ENCODE peak calls at places on chromosomes 3 and 15, in eight cellular contexts. S is ascending aorta, M is HCT116, K is heart left ventricle, O is RWPE2, U is activated B cell treated with CpG ODN at 0.5 μM for 24 hours, R is endothelial cell, N is choroid plexus epithelial cell. I is an unnamed sample.

GRCh38 chr3:123246846-123247245 is 45.1 kb downstream of the SEC22A start:
- DNase-seq in S (no peak), M (no peak), K (no peak), O (no peak), U (no peak), R (no peak), N (no peak), I (no peak)

GRCh38 chr3:47210863-47211405 is 47.0 kb upstream of the SETD2 start:
- DNase-seq in S (no peak), M (no peak), K (no peak), O (no peak), U (no peak), R (no peak), N (no peak), I (no peak)

GRCh38 chr15:85751731-85752421 is 42.8 kb downstream of the KLHL25 start:
- DNase-seq in S (peak), M (no peak), K (peak), O (peak), U (no peak), R (no peak), N (no peak), I (peak)

GRCh38 chr15:68843425-68844311 is 23.0 kb upstream of the ANP32A start:
- DNase-seq in S (no peak), M (no peak), K (no peak), O (no peak), U (peak), R (peak), N (peak), I (no peak)

GRCh38 chr15:85592148-85592547 is 202.6 kb downstream of the KLHL25 start:
- DNase-seq in S (no peak), M (no peak), K (no peak), O (no peak), U (no peak), R (no peak), N (peak), I (no peak)

GRCh38 chr3:42652611-42653302 is 740 bp upstream of the ZBTB47 start:
- DNase-seq in S (peak), M (peak), K (peak), O (peak), U (no peak), R (no peak), N (peak), I (peak)

GRCh38 chr3:160707187-160707789 is 30.3 kb downstream of the ARL14 start:
- DNase-seq in S (no peak), M (peak), K (no peak), O (no peak), U (no peak), R (peak), N (peak), I (no peak)

GRCh38 chr15:66766282-66767228 is 64.5 kb downstream of the SMAD6 start:
- DNase-seq in S (no peak), M (no peak), K (no peak), O (no peak), U (no peak), R (no peak), N (peak), I (no peak)

GRCh38 chr3:177751770-177752169 is 554.5 kb upstream of the TBL1XR1 start:
- DNase-seq in S (no peak), M (no peak), K (peak), O (no peak), U (no peak), R (no peak), N (no peak), I (no peak)

DNA sequence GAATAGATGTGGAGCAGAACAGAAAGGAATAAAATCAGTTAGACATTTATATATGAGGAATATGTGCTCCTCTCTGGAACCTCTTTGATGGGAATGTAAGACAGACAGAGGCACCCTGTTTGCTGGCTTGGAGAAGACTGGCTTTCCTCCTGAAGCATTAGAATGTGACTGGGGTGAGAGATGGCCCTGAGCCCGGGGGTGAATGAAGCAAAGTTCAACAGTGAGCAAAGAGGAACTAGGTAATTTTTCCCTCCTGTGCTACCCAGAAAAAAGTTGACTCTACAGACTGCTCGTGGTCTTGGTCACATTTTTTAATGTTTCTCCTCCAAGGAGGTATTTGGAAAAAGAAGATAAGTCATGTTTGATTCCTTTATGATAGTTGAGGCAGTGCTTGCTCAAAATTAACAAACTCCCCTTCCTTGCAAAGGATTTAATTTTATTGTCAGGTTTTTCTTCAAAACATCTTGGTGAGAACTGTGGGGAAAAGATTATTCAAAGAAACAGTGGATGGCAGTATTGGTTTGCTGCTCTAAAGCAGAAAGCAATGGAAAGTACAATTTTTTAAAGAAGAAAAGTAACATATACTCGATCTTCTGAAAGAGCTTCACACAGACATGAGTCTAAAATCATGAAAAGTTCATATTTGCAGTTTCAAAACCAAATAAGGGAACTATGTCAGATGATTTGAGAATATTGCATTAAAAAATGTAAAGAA is 370.4 kb upstream of the CDIN1 start:
- DNase-seq in S (no peak), M (no peak), K (no peak), O (no peak), U (no peak), R (no peak), N (peak), I (no peak)
- TF ChIP-seq CTCF in S (peak), M (peak), K (no peak), O (peak), U (no peak), R (no peak), N (no peak), I (no peak)

DNA sequence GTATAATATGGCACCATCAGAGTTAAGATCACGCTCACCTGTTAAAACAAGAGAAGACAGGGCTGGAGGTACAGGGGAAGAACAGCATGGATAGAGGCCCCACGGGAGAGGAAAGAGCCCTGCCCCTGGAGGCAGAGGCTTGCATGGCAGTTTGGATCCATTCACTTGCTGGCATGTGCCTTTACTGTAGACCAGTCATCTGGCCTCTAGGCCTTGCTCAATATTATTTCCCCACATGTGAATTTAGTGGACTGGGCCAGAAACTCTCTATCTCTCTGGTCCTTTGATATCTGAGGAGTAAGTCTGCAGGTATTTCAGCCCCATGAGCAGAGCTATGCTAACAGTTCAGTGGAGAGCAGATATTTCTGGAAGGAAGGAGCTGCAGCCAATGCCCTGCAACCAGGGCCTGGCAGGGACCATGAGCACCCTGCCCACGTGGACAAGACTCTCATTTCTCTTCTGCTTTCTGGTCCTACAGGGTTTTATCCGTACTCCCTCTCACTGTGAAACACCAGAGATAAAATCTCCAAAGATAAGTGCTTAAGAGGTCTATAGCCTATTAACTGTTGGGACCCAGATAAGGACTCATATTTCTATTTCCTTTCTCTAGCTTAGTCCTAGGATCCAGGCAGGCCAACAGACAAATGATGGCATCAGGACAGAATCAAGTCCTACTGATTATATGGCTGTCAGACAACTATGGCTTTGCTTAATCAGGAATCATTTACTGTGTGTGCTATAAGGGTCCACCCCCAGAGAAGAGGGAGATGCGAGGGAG is 65.0 kb downstream of the CLDN11 start:
- DNase-seq in S (no peak), M (no peak), K (no peak), O (no peak), U (no peak), R (no peak), N (no peak), I (no peak)
- TF ChIP-seq CTCF in S (no peak), M (peak), K (no peak), O (no peak), U (no peak), R (peak), N (peak), I (no peak)

DNA sequence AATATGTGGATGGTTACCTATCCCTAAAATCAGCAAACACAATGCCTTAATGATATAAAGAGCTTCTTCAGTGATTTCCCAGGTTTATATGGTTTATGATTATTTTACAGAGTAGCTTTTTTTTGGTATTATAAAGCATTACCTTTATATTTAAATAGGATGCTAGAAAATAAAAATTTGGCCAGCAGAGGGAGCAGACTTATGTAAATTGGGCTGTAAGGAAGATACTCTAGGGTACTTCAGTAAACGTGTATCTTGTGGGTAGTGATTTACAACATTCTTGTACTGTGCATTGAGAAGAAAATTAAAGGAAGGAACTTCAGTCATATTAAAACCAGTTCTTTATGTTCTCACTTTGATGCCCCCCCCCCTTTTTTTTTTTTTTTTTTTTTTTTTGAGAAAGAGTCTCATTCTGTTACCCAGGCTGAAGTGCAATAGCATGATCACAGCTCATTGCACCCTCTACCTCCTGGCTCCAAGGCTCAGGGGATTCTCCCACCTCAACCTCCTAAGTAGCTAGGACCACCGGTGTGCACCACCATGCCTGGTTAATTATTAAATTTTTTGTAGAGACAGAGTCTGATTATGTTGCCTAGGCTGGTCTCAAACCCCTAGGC is 167.9 kb downstream of the BBX start:
- DNase-seq in S (no peak), M (peak), K (no peak), O (no peak), U (no peak), R (no peak), N (peak), I (no peak)
- TF ChIP-seq CTCF in S (no peak), M (peak), K (peak), O (peak), U (no peak), R (peak), N (peak), I (no peak)

DNA sequence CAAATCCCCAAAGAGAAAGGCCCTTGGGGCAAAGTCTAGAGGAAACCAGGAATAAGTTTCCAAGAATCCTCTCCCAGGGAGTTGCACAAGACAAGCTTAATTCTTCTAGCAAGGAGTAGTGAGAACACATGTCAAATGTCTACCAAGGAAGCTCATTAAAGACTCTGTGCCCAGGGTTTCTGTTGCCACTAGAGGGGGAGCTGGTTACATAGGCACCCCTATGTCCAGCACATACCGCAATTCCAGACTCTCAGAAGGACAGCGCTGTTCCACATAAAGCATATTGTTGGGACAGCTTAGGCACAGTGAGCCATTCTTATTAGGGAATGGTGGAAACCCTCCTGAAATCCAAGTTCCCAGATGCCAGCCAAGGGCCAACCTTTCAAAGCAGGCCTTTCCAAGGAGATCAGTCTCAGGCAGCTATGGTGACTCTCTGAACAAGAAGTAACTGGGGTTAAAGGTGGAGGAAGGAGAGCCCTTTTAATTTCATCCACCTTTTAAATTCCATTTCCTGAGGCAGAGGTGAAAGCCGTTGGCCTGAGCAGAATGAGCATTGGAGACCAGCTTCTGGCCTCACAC is 194.1 kb downstream of the UACA start:
- DNase-seq in S (peak), M (peak), K (no peak), O (no peak), U (no peak), R (no peak), N (peak), I (no peak)
- TF ChIP-seq CTCF in S (no peak), M (peak), K (peak), O (peak), U (no peak), R (peak), N (peak), I (no peak)

I was measured in omental fat pad.